ENCODE peak calls at places on chromosomes 12 and 14, in ten cellular contexts. One of them, this sample, is unnamed.

GRCh38 chr14:97010491-97011160 is 213.4 kb downstream of the VRK1 start:
- DNase-seq in CD8-positive, alpha-beta memory T cell: no peak
- DNase-seq in tibial nerve: no peak
- DNase-seq in HCT116: no peak
- DNase-seq in HepG2: no peak
- DNase-seq in heart right ventricle: no peak
- DNase-seq in IMR-90: no peak
- DNase-seq in pancreas: no peak
- DNase-seq in neuronal stem cell: no peak
- DNase-seq in stomach: no peak
- DNase-seq in this sample: no peak

GRCh38 chr12:65958456-65958855 is 134.2 kb downstream of the HMGA2 start:
- DNase-seq in CD8-positive, alpha-beta memory T cell: no peak
- DNase-seq in tibial nerve: no peak
- DNase-seq in HCT116: no peak
- DNase-seq in HepG2: no peak
- DNase-seq in heart right ventricle: no peak
- DNase-seq in IMR-90: peak; percentile 59
- DNase-seq in pancreas: no peak
- DNase-seq in neuronal stem cell: no peak
- DNase-seq in stomach: no peak
- DNase-seq in this sample: no peak

GRCh38 chr12:570949-571794 is 92.1 kb downstream of the NINJ2 start:
- DNase-seq in CD8-positive, alpha-beta memory T cell: no peak
- DNase-seq in tibial nerve: peak; percentile 64
- DNase-seq in HCT116: peak; percentile 81
- DNase-seq in HepG2: peak; percentile 58
- DNase-seq in heart right ventricle: peak; percentile 68
- DNase-seq in IMR-90: peak; percentile 80
- DNase-seq in pancreas: peak; percentile 54
- DNase-seq in neuronal stem cell: no peak
- DNase-seq in stomach: peak; percentile 83
- DNase-seq in this sample: peak; percentile 76

GRCh38 chr12:25099010-25099409 is 96.0 kb downstream of the DNAI7 start:
- DNase-seq in CD8-positive, alpha-beta memory T cell: no peak
- DNase-seq in tibial nerve: no peak
- DNase-seq in HCT116: no peak
- DNase-seq in HepG2: no peak
- DNase-seq in heart right ventricle: no peak
- DNase-seq in IMR-90: no peak
- DNase-seq in pancreas: no peak
- DNase-seq in neuronal stem cell: no peak
- DNase-seq in stomach: no peak
- DNase-seq in this sample: no peak

GRCh38 chr12:6745751-6746525 is 7.0 kb downstream of the MLF2 start:
- DNase-seq in CD8-positive, alpha-beta memory T cell: no peak
- DNase-seq in tibial nerve: no peak
- DNase-seq in HCT116: no peak
- DNase-seq in HepG2: no peak
- DNase-seq in heart right ventricle: no peak
- DNase-seq in IMR-90: no peak
- DNase-seq in pancreas: no peak
- DNase-seq in neuronal stem cell: no peak
- DNase-seq in stomach: no peak
- DNase-seq in this sample: no peak

GRCh38 chr12:87332987-87333761 is 696.0 kb downstream of the C12orf50 start:
- DNase-seq in CD8-positive, alpha-beta memory T cell: no peak
- DNase-seq in tibial nerve: no peak
- DNase-seq in HCT116: no peak
- DNase-seq in HepG2: no peak
- DNase-seq in heart right ventricle: no peak
- DNase-seq in IMR-90: peak; percentile 10
- DNase-seq in pancreas: no peak
- DNase-seq in neuronal stem cell: no peak
- DNase-seq in stomach: no peak
- DNase-seq in this sample: no peak

GRCh38 chr14:81302613-81303012 is 81.9 kb upstream of the GTF2A1 start:
- DNase-seq in CD8-positive, alpha-beta memory T cell: no peak
- DNase-seq in tibial nerve: no peak
- DNase-seq in HCT116: peak; percentile 66
- DNase-seq in HepG2: peak; percentile 27
- DNase-seq in heart right ventricle: no peak
- DNase-seq in IMR-90: no peak
- DNase-seq in pancreas: no peak
- DNase-seq in neuronal stem cell: no peak
- DNase-seq in stomach: no peak
- DNase-seq in this sample: no peak

GRCh38 chr12:64175254-64175945 is 46.7 kb downstream of the KICS2 start:
- DNase-seq in CD8-positive, alpha-beta memory T cell: no peak
- DNase-seq in tibial nerve: no peak
- DNase-seq in HCT116: no peak
- DNase-seq in HepG2: no peak
- DNase-seq in heart right ventricle: no peak
- DNase-seq in IMR-90: no peak
- DNase-seq in pancreas: no peak
- DNase-seq in neuronal stem cell: no peak
- DNase-seq in stomach: no peak
- DNase-seq in this sample: no peak

DNA sequence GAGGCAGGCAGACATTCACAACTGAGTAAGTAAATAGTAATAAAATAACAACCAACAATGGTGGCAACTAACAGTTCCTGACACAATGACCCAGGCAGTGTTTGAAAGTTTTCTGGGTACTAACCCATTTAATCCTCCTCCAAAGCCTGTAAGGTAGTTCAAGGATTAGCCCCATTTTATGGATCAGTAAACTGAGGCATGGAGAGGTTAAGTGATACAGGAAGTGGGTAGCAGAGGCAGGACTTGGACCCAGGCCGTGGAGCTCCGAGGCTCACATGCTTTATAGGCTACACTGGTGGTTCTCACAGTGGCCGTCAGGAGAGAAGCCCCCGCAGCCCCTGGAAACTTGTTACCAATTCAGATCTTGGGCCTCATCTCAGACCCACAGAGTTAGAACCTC is 17.5 kb downstream of the CRACR2A start:
- DNase-seq in CD8-positive, alpha-beta memory T cell: no peak
- DNase-seq in tibial nerve: no peak
- DNase-seq in HCT116: no peak
- DNase-seq in HepG2: no peak
- DNase-seq in heart right ventricle: no peak
- DNase-seq in IMR-90: no peak
- DNase-seq in pancreas: no peak
- DNase-seq in neuronal stem cell: no peak
- DNase-seq in stomach: no peak
- DNase-seq in this sample: no peak
- H3K4me3 ChIP-seq in CD8-positive, alpha-beta memory T cell: no peak overlapping the region
- H3K4me3 ChIP-seq in tibial nerve: no peak overlapping the region
- H3K4me3 ChIP-seq in HCT116: no peak overlapping the region
- H3K4me3 ChIP-seq in HepG2: no peak overlapping the region
- H3K4me3 ChIP-seq in heart right ventricle: no peak overlapping the region
- H3K4me3 ChIP-seq in IMR-90: no peak overlapping the region
- H3K4me3 ChIP-seq in pancreas: no peak overlapping the region
- H3K4me3 ChIP-seq in neuronal stem cell: no peak overlapping the region
- H3K4me3 ChIP-seq in stomach: no peak overlapping the region
- H3K4me3 ChIP-seq in this sample: no peak overlapping the region

GRCh38 chr14:91872517-91873470 is 5.5 kb upstream of the TC2N start:
- DNase-seq in CD8-positive, alpha-beta memory T cell: peak; percentile 83
- DNase-seq in tibial nerve: peak; percentile 62
- DNase-seq in HCT116: no peak
- DNase-seq in HepG2: no peak
- DNase-seq in heart right ventricle: peak; percentile 64
- DNase-seq in IMR-90: peak; percentile 83
- DNase-seq in pancreas: peak; percentile 85
- DNase-seq in neuronal stem cell: no peak
- DNase-seq in stomach: peak; percentile 94
- DNase-seq in this sample: peak; percentile 81
- H3K4me1 ChIP-seq in CD8-positive, alpha-beta memory T cell: peaks cover 98% of the 10 kb centered on the region
- H3K4me1 ChIP-seq in tibial nerve: no peaks in the 10 kb centered on the region
- H3K4me1 ChIP-seq in HCT116: peaks cover 25% of the 10 kb centered on the region
- H3K4me1 ChIP-seq in HepG2: peaks cover 41% of the 10 kb centered on the region
- H3K4me1 ChIP-seq in heart right ventricle: peaks cover 22% of the 10 kb centered on the region
- H3K4me1 ChIP-seq in IMR-90: peaks cover 19% of the 10 kb centered on the region
- H3K4me1 ChIP-seq in pancreas: peaks cover 63% of the 10 kb centered on the region
- H3K4me1 ChIP-seq in neuronal stem cell: no peaks in the 10 kb centered on the region
- H3K4me1 ChIP-seq in stomach: peaks cover 59% of the 10 kb centered on the region
- H3K4me1 ChIP-seq in this sample: peaks cover 9% of the 10 kb centered on the region

DNA sequence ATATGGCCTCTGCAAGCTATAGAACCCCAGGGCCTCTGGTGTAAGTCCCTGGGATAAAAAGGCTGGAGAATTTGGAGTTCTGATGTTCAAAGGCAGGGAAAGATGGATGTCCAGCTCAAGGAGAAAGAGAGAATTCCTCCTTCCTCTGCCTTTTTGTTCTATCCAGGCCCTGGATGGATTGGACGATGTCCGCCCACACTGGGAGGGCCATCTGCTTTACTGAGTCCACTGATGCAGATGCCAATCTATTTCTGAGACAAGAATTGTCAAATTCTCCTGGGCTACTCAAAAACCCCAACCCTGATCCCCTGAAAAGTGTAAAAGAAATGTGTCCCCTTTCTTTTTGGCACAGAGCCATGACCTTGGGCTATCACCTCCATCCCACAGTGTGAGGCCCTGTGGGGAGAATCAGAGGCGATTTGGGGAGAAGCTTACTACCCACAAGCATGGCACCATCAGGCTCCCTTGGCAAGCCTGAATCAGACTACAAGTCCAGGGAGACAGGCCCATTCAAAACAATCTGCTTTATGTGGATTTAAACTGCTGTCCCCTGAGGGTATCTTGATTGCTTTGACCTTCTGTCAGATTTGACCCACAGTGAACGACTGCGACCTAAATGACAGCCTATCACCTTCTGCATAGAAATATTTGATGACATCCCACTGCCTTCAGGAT is 334.0 kb downstream of the NUAK1 start:
- DNase-seq in CD8-positive, alpha-beta memory T cell: no peak
- DNase-seq in tibial nerve: no peak
- DNase-seq in HCT116: no peak
- DNase-seq in HepG2: no peak
- DNase-seq in heart right ventricle: no peak
- DNase-seq in IMR-90: no peak
- DNase-seq in pancreas: no peak
- DNase-seq in neuronal stem cell: no peak
- DNase-seq in stomach: no peak
- DNase-seq in this sample: no peak
- H3K4me3 ChIP-seq in CD8-positive, alpha-beta memory T cell: no peak overlapping the region
- H3K4me3 ChIP-seq in tibial nerve: no peak overlapping the region
- H3K4me3 ChIP-seq in HCT116: no peak overlapping the region
- H3K4me3 ChIP-seq in HepG2: no peak overlapping the region
- H3K4me3 ChIP-seq in heart right ventricle: no peak overlapping the region
- H3K4me3 ChIP-seq in IMR-90: no peak overlapping the region
- H3K4me3 ChIP-seq in pancreas: no peak overlapping the region
- H3K4me3 ChIP-seq in neuronal stem cell: no peak overlapping the region
- H3K4me3 ChIP-seq in stomach: no peak overlapping the region
- H3K4me3 ChIP-seq in this sample: no peak overlapping the region

GRCh38 chr14:99347561-99347960 is 75.6 kb upstream of the BCL11B start:
- DNase-seq in CD8-positive, alpha-beta memory T cell: no peak
- DNase-seq in tibial nerve: no peak
- DNase-seq in HCT116: no peak
- DNase-seq in HepG2: no peak
- DNase-seq in heart right ventricle: no peak
- DNase-seq in IMR-90: no peak
- DNase-seq in pancreas: peak; percentile 46
- DNase-seq in neuronal stem cell: no peak
- DNase-seq in stomach: no peak
- DNase-seq in this sample: no peak

GRCh38 chr14:99350751-99351150 is 78.8 kb upstream of the BCL11B start:
- DNase-seq in CD8-positive, alpha-beta memory T cell: no peak
- DNase-seq in tibial nerve: no peak
- DNase-seq in HCT116: no peak
- DNase-seq in HepG2: no peak
- DNase-seq in heart right ventricle: no peak
- DNase-seq in IMR-90: no peak
- DNase-seq in pancreas: peak; percentile 30
- DNase-seq in neuronal stem cell: no peak
- DNase-seq in stomach: no peak
- DNase-seq in this sample: no peak

GRCh38 chr14:99351166-99352007 is 79.4 kb upstream of the BCL11B start:
- DNase-seq in CD8-positive, alpha-beta memory T cell: no peak
- DNase-seq in tibial nerve: no peak
- DNase-seq in HCT116: no peak
- DNase-seq in HepG2: no peak
- DNase-seq in heart right ventricle: no peak
- DNase-seq in IMR-90: no peak
- DNase-seq in pancreas: peak; percentile 13
- DNase-seq in neuronal stem cell: no peak
- DNase-seq in stomach: no peak
- DNase-seq in this sample: no peak

GRCh38 chr14:99348816-99349609 is 77.0 kb upstream of the BCL11B start:
- DNase-seq in CD8-positive, alpha-beta memory T cell: no peak
- DNase-seq in tibial nerve: no peak
- DNase-seq in HCT116: no peak
- DNase-seq in HepG2: no peak
- DNase-seq in heart right ventricle: no peak
- DNase-seq in IMR-90: no peak
- DNase-seq in pancreas: peak; percentile 57
- DNase-seq in neuronal stem cell: no peak
- DNase-seq in stomach: no peak
- DNase-seq in this sample: no peak

GRCh38 chr14:99349721-99350495 is 77.9 kb upstream of the BCL11B start:
- DNase-seq in CD8-positive, alpha-beta memory T cell: no peak
- DNase-seq in tibial nerve: no peak
- DNase-seq in HCT116: no peak
- DNase-seq in HepG2: no peak
- DNase-seq in heart right ventricle: no peak
- DNase-seq in IMR-90: no peak
- DNase-seq in pancreas: peak; percentile 41
- DNase-seq in neuronal stem cell: no peak
- DNase-seq in stomach: no peak
- DNase-seq in this sample: no peak
- H3K4me1 ChIP-seq in CD8-positive, alpha-beta memory T cell: no peaks in the 10 kb centered on the region
- H3K4me1 ChIP-seq in tibial nerve: no peaks in the 10 kb centered on the region
- H3K4me1 ChIP-seq in HCT116: peaks cover 9% of the 10 kb centered on the region
- H3K4me1 ChIP-seq in HepG2: peaks cover 16% of the 10 kb centered on the region
- H3K4me1 ChIP-seq in heart right ventricle: no peaks in the 10 kb centered on the region
- H3K4me1 ChIP-seq in IMR-90: no peaks in the 10 kb centered on the region
- H3K4me1 ChIP-seq in pancreas: no peaks in the 10 kb centered on the region
- H3K4me1 ChIP-seq in neuronal stem cell: no peaks in the 10 kb centered on the region
- H3K4me1 ChIP-seq in stomach: no peaks in the 10 kb centered on the region
- H3K4me1 ChIP-seq in this sample: no peaks in the 10 kb centered on the region

This sample was measured in right lobe of liver.